ENCODE peak calls at places on chromosomes 12 and 14, in ten cellular contexts. One of them, this sample, is unnamed.

GRCh38 chr14:31939934-31940333 is 137.2 kb upstream of the ARHGAP5 start:
- DNase-seq in mesothelial cell of epicardium: no peak
- DNase-seq in GM20000: no peak
- DNase-seq in IMR-90: no peak
- DNase-seq in AG09309: no peak
- DNase-seq in tibial nerve: no peak
- DNase-seq in dorsolateral prefrontal cortex: no peak
- DNase-seq in endothelial cell: no peak
- DNase-seq in gastrocnemius medialis: no peak
- DNase-seq in lower lobe of right lung: no peak
- DNase-seq in this sample: no peak

GRCh38 chr14:27090716-27091115 is 492.9 kb upstream of the NOVA1 start:
- DNase-seq in dorsolateral prefrontal cortex: no peak
- DNase-seq in tibial nerve: no peak
- DNase-seq in IMR-90: no peak
- DNase-seq in gastrocnemius medialis: no peak
- DNase-seq in mesothelial cell of epicardium: no peak
- DNase-seq in endothelial cell: no peak
- DNase-seq in lower lobe of right lung: no peak
- DNase-seq in AG09309: no peak
- DNase-seq in GM20000: no peak
- DNase-seq in this sample: no peak

GRCh38 chr14:32883189-32883588 is 55.5 kb upstream of the NPAS3 start:
- DNase-seq in gastrocnemius medialis: no peak
- DNase-seq in IMR-90: no peak
- DNase-seq in AG09309: no peak
- DNase-seq in tibial nerve: no peak
- DNase-seq in mesothelial cell of epicardium: no peak
- DNase-seq in GM20000: no peak
- DNase-seq in dorsolateral prefrontal cortex: no peak
- DNase-seq in endothelial cell: no peak
- DNase-seq in lower lobe of right lung: no peak
- DNase-seq in this sample: no peak

GRCh38 chr14:32166029-32166428 is 35.8 kb upstream of the RNU6-7 start:
- DNase-seq in AG09309: no peak
- DNase-seq in dorsolateral prefrontal cortex: no peak
- DNase-seq in GM20000: no peak
- DNase-seq in lower lobe of right lung: no peak
- DNase-seq in IMR-90: no peak
- DNase-seq in endothelial cell: no peak
- DNase-seq in tibial nerve: no peak
- DNase-seq in mesothelial cell of epicardium: no peak
- DNase-seq in gastrocnemius medialis: no peak
- DNase-seq in this sample: no peak

GRCh38 chr14:99274346-99275221 is 2.6 kb upstream of the BCL11B start:
- DNase-seq in tibial nerve: peak; percentile 22
- DNase-seq in IMR-90: peak; percentile 37
- DNase-seq in mesothelial cell of epicardium: peak; percentile 75
- DNase-seq in GM20000: peak; percentile 73
- DNase-seq in AG09309: peak; percentile 5
- DNase-seq in lower lobe of right lung: no peak
- DNase-seq in endothelial cell: peak; percentile 75
- DNase-seq in dorsolateral prefrontal cortex: peak; percentile 72
- DNase-seq in gastrocnemius medialis: no peak
- DNase-seq in this sample: peak; percentile 66

GRCh38 chr14:103214461-103214958 is 91.2 kb downstream of the TNFAIP2 start:
- DNase-seq in dorsolateral prefrontal cortex: no peak
- DNase-seq in lower lobe of right lung: no peak
- DNase-seq in endothelial cell: no peak
- DNase-seq in mesothelial cell of epicardium: no peak
- DNase-seq in AG09309: no peak
- DNase-seq in gastrocnemius medialis: no peak
- DNase-seq in GM20000: no peak
- DNase-seq in IMR-90: no peak
- DNase-seq in tibial nerve: no peak
- DNase-seq in this sample: no peak

GRCh38 chr12:79367016-79367575 is 323.7 kb downstream of the PAWR start:
- DNase-seq in endothelial cell: no peak
- DNase-seq in gastrocnemius medialis: no peak
- DNase-seq in GM20000: no peak
- DNase-seq in AG09309: no peak
- DNase-seq in mesothelial cell of epicardium: no peak
- DNase-seq in dorsolateral prefrontal cortex: no peak
- DNase-seq in lower lobe of right lung: no peak
- DNase-seq in tibial nerve: no peak
- DNase-seq in IMR-90: no peak
- DNase-seq in this sample: no peak

GRCh38 chr12:51980051-51980808 is 26.5 kb upstream of the TAMALIN start:
- DNase-seq in AG09309: no peak
- DNase-seq in GM20000: peak; percentile 81
- DNase-seq in dorsolateral prefrontal cortex: peak; percentile 66
- DNase-seq in endothelial cell: peak; percentile 61
- DNase-seq in mesothelial cell of epicardium: no peak
- DNase-seq in gastrocnemius medialis: peak; percentile 52
- DNase-seq in tibial nerve: peak; percentile 55
- DNase-seq in lower lobe of right lung: peak; percentile 83
- DNase-seq in IMR-90: peak; percentile 63
- DNase-seq in this sample: peak; percentile 86

GRCh38 chr14:64504897-64505771 is 564 bp downstream of the ZBTB1 start:
- DNase-seq in lower lobe of right lung: peak; percentile 94
- DNase-seq in AG09309: peak; percentile 42
- DNase-seq in mesothelial cell of epicardium: peak; percentile 73
- DNase-seq in dorsolateral prefrontal cortex: peak; percentile 90
- DNase-seq in endothelial cell: peak; percentile 72
- DNase-seq in IMR-90: peak; percentile 83
- DNase-seq in tibial nerve: peak; percentile 84
- DNase-seq in gastrocnemius medialis: peak; percentile 90
- DNase-seq in GM20000: peak; percentile 83
- DNase-seq in this sample: peak; percentile 84

GRCh38 chr14:64502476-64503183 is 1.0 kb downstream of the ZBTB25 start:
- DNase-seq in dorsolateral prefrontal cortex: no peak
- DNase-seq in tibial nerve: no peak
- DNase-seq in endothelial cell: no peak
- DNase-seq in gastrocnemius medialis: no peak
- DNase-seq in IMR-90: peak; percentile 16
- DNase-seq in AG09309: no peak
- DNase-seq in mesothelial cell of epicardium: no peak
- DNase-seq in GM20000: no peak
- DNase-seq in lower lobe of right lung: no peak
- DNase-seq in this sample: no peak

GRCh38 chr14:64504310-64504896 is at the start of gene ZBTB1:
- DNase-seq in dorsolateral prefrontal cortex: peak; percentile 91
- DNase-seq in AG09309: peak; percentile 67
- DNase-seq in gastrocnemius medialis: peak; percentile 85
- DNase-seq in mesothelial cell of epicardium: peak; percentile 62
- DNase-seq in lower lobe of right lung: peak; percentile 94
- DNase-seq in endothelial cell: peak; percentile 86
- DNase-seq in GM20000: peak; percentile 81
- DNase-seq in IMR-90: peak; percentile 86
- DNase-seq in tibial nerve: peak; percentile 54
- DNase-seq in this sample: peak; percentile 68

GRCh38 chr14:64503184-64503433 is 529 bp downstream of the ZBTB25 start:
- DNase-seq in mesothelial cell of epicardium: peak; percentile 25
- DNase-seq in tibial nerve: no peak
- DNase-seq in endothelial cell: no peak
- DNase-seq in AG09309: no peak
- DNase-seq in GM20000: no peak
- DNase-seq in lower lobe of right lung: no peak
- DNase-seq in gastrocnemius medialis: peak; percentile 26
- DNase-seq in dorsolateral prefrontal cortex: no peak
- DNase-seq in IMR-90: no peak
- DNase-seq in this sample: no peak

GRCh38 chr14:64503434-64504309 is at the start of gene ZBTB25:
- DNase-seq in endothelial cell: peak; percentile 89
- DNase-seq in tibial nerve: peak; percentile 73
- DNase-seq in mesothelial cell of epicardium: peak; percentile 90
- DNase-seq in IMR-90: peak; percentile 93
- DNase-seq in AG09309: peak; percentile 73
- DNase-seq in dorsolateral prefrontal cortex: peak; percentile 94
- DNase-seq in lower lobe of right lung: peak; percentile 94
- DNase-seq in GM20000: peak; percentile 92
- DNase-seq in gastrocnemius medialis: peak; percentile 93
- DNase-seq in this sample: peak; percentile 89
- TF ChIP-seq CTCF in endothelial cell: no peak
- TF ChIP-seq CTCF in tibial nerve: no peak
- TF ChIP-seq CTCF in mesothelial cell of epicardium: no peak
- TF ChIP-seq CTCF in IMR-90: no peak
- TF ChIP-seq CTCF in AG09309: no peak
- TF ChIP-seq CTCF in dorsolateral prefrontal cortex: peak; percentile 17
- TF ChIP-seq CTCF in lower lobe of right lung: no peak
- TF ChIP-seq CTCF in GM20000: no peak
- TF ChIP-seq CTCF in gastrocnemius medialis: peak; percentile 10
- TF ChIP-seq CTCF in this sample: no peak

GRCh38 chr12:106245767-106246166 is 2.1 kb downstream of the CKAP4 start:
- DNase-seq in AG09309: no peak
- DNase-seq in IMR-90: peak; percentile 54
- DNase-seq in gastrocnemius medialis: peak; percentile 52
- DNase-seq in endothelial cell: no peak
- DNase-seq in GM20000: no peak
- DNase-seq in dorsolateral prefrontal cortex: no peak
- DNase-seq in mesothelial cell of epicardium: no peak
- DNase-seq in lower lobe of right lung: peak; percentile 85
- DNase-seq in tibial nerve: no peak
- DNase-seq in this sample: no peak

GRCh38 chr12:106248177-106248848 is 493 bp upstream of the CKAP4 start:
- DNase-seq in dorsolateral prefrontal cortex: peak; percentile 56
- DNase-seq in lower lobe of right lung: peak; percentile 63
- DNase-seq in endothelial cell: peak; percentile 32
- DNase-seq in GM20000: peak; percentile 68
- DNase-seq in tibial nerve: peak; percentile 67
- DNase-seq in gastrocnemius medialis: peak; percentile 45
- DNase-seq in mesothelial cell of epicardium: peak; percentile 53
- DNase-seq in AG09309: no peak
- DNase-seq in IMR-90: peak; percentile 81
- DNase-seq in this sample: peak; percentile 53

GRCh38 chr12:106248849-106249371 is 1.1 kb upstream of the CKAP4 start:
- DNase-seq in gastrocnemius medialis: no peak
- DNase-seq in IMR-90: peak; percentile 68
- DNase-seq in mesothelial cell of epicardium: no peak
- DNase-seq in endothelial cell: no peak
- DNase-seq in tibial nerve: no peak
- DNase-seq in lower lobe of right lung: peak; percentile 57
- DNase-seq in dorsolateral prefrontal cortex: no peak
- DNase-seq in AG09309: no peak
- DNase-seq in GM20000: peak; percentile 58
- DNase-seq in this sample: no peak

GRCh38 chr12:106247731-106248176 is at the start of gene CKAP4:
- DNase-seq in tibial nerve: peak; percentile 59
- DNase-seq in GM20000: peak; percentile 95
- DNase-seq in AG09309: no peak
- DNase-seq in dorsolateral prefrontal cortex: peak; percentile 67
- DNase-seq in endothelial cell: peak; percentile 78
- DNase-seq in IMR-90: peak; percentile 82
- DNase-seq in mesothelial cell of epicardium: peak; percentile 65
- DNase-seq in lower lobe of right lung: peak; percentile 86
- DNase-seq in gastrocnemius medialis: peak; percentile 63
- DNase-seq in this sample: peak; percentile 86

GRCh38 chr12:106246891-106247730 is 709 bp downstream of the CKAP4 start:
- DNase-seq in GM20000: peak; percentile 82
- DNase-seq in lower lobe of right lung: peak; percentile 83
- DNase-seq in gastrocnemius medialis: peak; percentile 70
- DNase-seq in tibial nerve: peak; percentile 59
- DNase-seq in dorsolateral prefrontal cortex: peak; percentile 67
- DNase-seq in mesothelial cell of epicardium: peak; percentile 51
- DNase-seq in AG09309: no peak
- DNase-seq in endothelial cell: peak; percentile 64
- DNase-seq in IMR-90: peak; percentile 61
- DNase-seq in this sample: peak; percentile 78
- TF ChIP-seq CTCF in GM20000: no peak
- TF ChIP-seq CTCF in lower lobe of right lung: no peak
- TF ChIP-seq CTCF in gastrocnemius medialis: no peak
- TF ChIP-seq CTCF in tibial nerve: no peak
- TF ChIP-seq CTCF in dorsolateral prefrontal cortex: no peak
- TF ChIP-seq CTCF in mesothelial cell of epicardium: no peak
- TF ChIP-seq CTCF in AG09309: peak; percentile 9
- TF ChIP-seq CTCF in endothelial cell: no peak
- TF ChIP-seq CTCF in IMR-90: no peak
- TF ChIP-seq CTCF in this sample: no peak

GRCh38 chr12:127487031-127487430 is 779.9 kb upstream of the TMEM132C start:
- DNase-seq in gastrocnemius medialis: no peak
- DNase-seq in mesothelial cell of epicardium: no peak
- DNase-seq in dorsolateral prefrontal cortex: no peak
- DNase-seq in lower lobe of right lung: no peak
- DNase-seq in endothelial cell: no peak
- DNase-seq in tibial nerve: no peak
- DNase-seq in AG09309: no peak
- DNase-seq in IMR-90: no peak
- DNase-seq in GM20000: no peak
- DNase-seq in this sample: no peak

GRCh38 chr12:127482950-127483349 is 784.0 kb upstream of the TMEM132C start:
- DNase-seq in gastrocnemius medialis: no peak
- DNase-seq in endothelial cell: no peak
- DNase-seq in AG09309: no peak
- DNase-seq in mesothelial cell of epicardium: no peak
- DNase-seq in tibial nerve: no peak
- DNase-seq in IMR-90: no peak
- DNase-seq in lower lobe of right lung: no peak
- DNase-seq in GM20000: no peak
- DNase-seq in dorsolateral prefrontal cortex: no peak
- DNase-seq in this sample: no peak

GRCh38 chr12:127489055-127489454 is 777.9 kb upstream of the TMEM132C start:
- DNase-seq in dorsolateral prefrontal cortex: no peak
- DNase-seq in mesothelial cell of epicardium: no peak
- DNase-seq in IMR-90: no peak
- DNase-seq in tibial nerve: no peak
- DNase-seq in endothelial cell: no peak
- DNase-seq in GM20000: no peak
- DNase-seq in AG09309: no peak
- DNase-seq in gastrocnemius medialis: no peak
- DNase-seq in lower lobe of right lung: no peak
- DNase-seq in this sample: no peak

GRCh38 chr12:127480775-127481314 is 786.1 kb upstream of the TMEM132C start:
- DNase-seq in dorsolateral prefrontal cortex: no peak
- DNase-seq in mesothelial cell of epicardium: no peak
- DNase-seq in gastrocnemius medialis: no peak
- DNase-seq in endothelial cell: no peak
- DNase-seq in AG09309: no peak
- DNase-seq in tibial nerve: no peak
- DNase-seq in GM20000: no peak
- DNase-seq in IMR-90: no peak
- DNase-seq in lower lobe of right lung: no peak
- DNase-seq in this sample: no peak

DNA sequence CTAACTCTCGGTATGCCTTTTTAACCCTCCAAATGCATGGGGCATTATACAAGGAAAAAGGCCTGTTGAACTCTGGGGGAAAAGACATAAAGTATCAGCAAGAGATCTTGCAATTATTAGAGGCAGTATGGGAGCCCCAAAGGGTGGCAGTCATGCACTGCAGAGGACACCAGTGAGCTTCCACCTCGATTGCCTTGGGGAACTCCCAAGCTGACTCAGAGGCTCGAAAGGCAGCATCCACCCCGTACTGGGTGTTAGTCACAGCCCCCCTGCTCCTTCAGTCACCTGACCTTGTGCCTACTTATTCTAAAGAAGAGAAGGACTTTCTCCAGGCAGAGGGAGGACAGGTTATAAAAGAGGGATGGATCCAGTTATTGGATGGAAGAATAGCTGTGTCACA is 781.4 kb upstream of the TMEM132C start:
- DNase-seq in mesothelial cell of epicardium: no peak
- DNase-seq in endothelial cell: no peak
- DNase-seq in GM20000: no peak
- DNase-seq in IMR-90: peak; percentile 86
- DNase-seq in AG09309: peak; percentile 87
- DNase-seq in dorsolateral prefrontal cortex: peak; percentile 51
- DNase-seq in gastrocnemius medialis: no peak
- DNase-seq in lower lobe of right lung: no peak
- DNase-seq in tibial nerve: no peak
- DNase-seq in this sample: no peak
- TF ChIP-seq CTCF in mesothelial cell of epicardium: no peak
- TF ChIP-seq CTCF in endothelial cell: no peak
- TF ChIP-seq CTCF in GM20000: no peak
- TF ChIP-seq CTCF in IMR-90: peak; percentile 61
- TF ChIP-seq CTCF in AG09309: peak; percentile 80
- TF ChIP-seq CTCF in dorsolateral prefrontal cortex: no peak
- TF ChIP-seq CTCF in gastrocnemius medialis: no peak
- TF ChIP-seq CTCF in lower lobe of right lung: no peak
- TF ChIP-seq CTCF in tibial nerve: no peak
- TF ChIP-seq CTCF in this sample: no peak

GRCh38 chr12:24586293-24586692 is 362.6 kb downstream of the BCAT1 start:
- DNase-seq in tibial nerve: no peak
- DNase-seq in GM20000: no peak
- DNase-seq in mesothelial cell of epicardium: no peak
- DNase-seq in endothelial cell: no peak
- DNase-seq in IMR-90: no peak
- DNase-seq in gastrocnemius medialis: no peak
- DNase-seq in AG09309: no peak
- DNase-seq in dorsolateral prefrontal cortex: no peak
- DNase-seq in lower lobe of right lung: no peak
- DNase-seq in this sample: no peak
- TF ChIP-seq CTCF in tibial nerve: no peak
- TF ChIP-seq CTCF in GM20000: no peak
- TF ChIP-seq CTCF in mesothelial cell of epicardium: no peak
- TF ChIP-seq CTCF in endothelial cell: no peak
- TF ChIP-seq CTCF in IMR-90: no peak
- TF ChIP-seq CTCF in gastrocnemius medialis: no peak
- TF ChIP-seq CTCF in AG09309: no peak
- TF ChIP-seq CTCF in dorsolateral prefrontal cortex: no peak
- TF ChIP-seq CTCF in lower lobe of right lung: no peak
- TF ChIP-seq CTCF in this sample: no peak

This sample was measured in GM13976.